ENCODE peak calls at places on chromosomes 16 and 17, in four cellular contexts. E is brain microvascular endothelial cell, G is HCT116, H is stomach. W is an unnamed sample. For H3K36me3, the result is how much of the 10 kb centered on the place peaks cover.

GRCh38 chr16:16828913-16829398 is 450.0 kb downstream of the NPIPA7 start:
- DNase-seq in E (no peak), G (no peak), H (no peak), W (no peak)

GRCh38 chr17:80247561-80247960 is 13.1 kb upstream of the RNF213 start:
- DNase-seq in E (no peak), G (no peak), H (no peak), W (no peak)

GRCh38 chr16:66357523-66357928 is 9.0 kb upstream of the CDH5 start:
- DNase-seq in E (peak), G (peak), H (peak), W (peak)

GRCh38 chr16:64738321-64738960 is 383.4 kb downstream of the CDH11 start:
- DNase-seq in E (peak), G (no peak), H (no peak), W (no peak)

GRCh38 chr17:46193626-46194392 is 580 bp upstream of the KANSL1 start:
- DNase-seq in E (peak), G (peak), H (peak), W (peak)

GRCh38 chr16:31488630-31489564 is 6.0 kb downstream of the SLC5A2 start:
- DNase-seq in E (no peak), G (no peak), H (no peak), W (no peak)

GRCh38 chr17:44788139-44788538 is 29.4 kb downstream of the ADAM11 start:
- DNase-seq in E (no peak), G (no peak), H (no peak), W (no peak)

GRCh38 chr16:88431651-88432050 is 21.4 kb upstream of the ZFPM1 start:
- DNase-seq in E (no peak), G (no peak), H (no peak), W (no peak)

GRCh38 chr17:43732961-43733360 is 25.6 kb downstream of the SOST start:
- DNase-seq in E (peak), G (no peak), H (no peak), W (peak)

GRCh38 chr16:2429771-2430663 is 770 bp downstream of the CCNF start:
- DNase-seq in E (no peak), G (no peak), H (no peak), W (peak)

GRCh38 chr16:54136276-54136625 is 150.3 kb downstream of the IRX3 start:
- DNase-seq in E (peak), G (no peak), H (no peak), W (peak)

GRCh38 chr16:24516900-24517669 is 22.3 kb upstream of the RBBP6 start:
- DNase-seq in E (peak), G (peak), H (peak), W (peak)

GRCh38 chr17:57363998-57364645 is 107.8 kb downstream of the MSI2 start:
- DNase-seq in E (no peak), G (no peak), H (no peak), W (no peak)
- H3K4me3 ChIP-seq in E (no peak), G (no peak), H (no peak), W (no peak)

GRCh38 chr16:18816286-18816685 is 14.9 kb upstream of the ARL6IP1 start:
- DNase-seq in E (no peak), G (no peak), H (no peak), W (no peak)
- H3K36me3 ChIP-seq in E (half or more), G (under half), H (under half), W (half or more)

GRCh38 chr16:81713796-81714195 is 65.3 kb upstream of the PLCG2 start:
- DNase-seq in E (no peak), G (no peak), H (no peak), W (no peak)
- H3K4me3 ChIP-seq in E (no peak), G (no peak), H (no peak), W (no peak)

GRCh38 chr17:57341611-57342010 is 85.3 kb downstream of the MSI2 start:
- DNase-seq in E (no peak), G (no peak), H (no peak), W (no peak)
- H3K36me3 ChIP-seq in E (under half), G (under half), H (under half), W (under half)

DNA sequence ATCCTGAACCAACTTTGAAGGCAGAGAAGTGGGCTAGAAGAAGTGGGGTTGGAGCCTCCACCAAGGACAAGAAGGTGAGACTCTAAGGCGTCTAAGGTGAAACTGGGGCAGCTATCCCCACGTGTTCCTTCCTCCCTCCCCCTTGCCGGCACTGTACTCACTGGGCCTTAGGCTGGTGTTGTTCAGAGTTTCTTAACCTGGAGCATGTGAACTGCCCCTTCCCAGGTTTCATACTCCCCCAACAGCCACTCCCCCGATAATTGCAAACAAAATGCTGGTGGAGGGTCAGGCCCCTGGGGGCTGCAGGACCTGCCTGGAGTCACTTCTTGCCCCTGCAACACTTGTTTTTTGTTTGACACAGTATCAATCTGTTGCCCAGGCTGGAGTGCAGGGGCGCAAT is 7.3 kb upstream of the SOCS3 start:
- DNase-seq in E (no peak), G (no peak), H (no peak), W (no peak)
- H3K4me3 ChIP-seq in E (no peak), G (no peak), H (no peak), W (no peak)

DNA sequence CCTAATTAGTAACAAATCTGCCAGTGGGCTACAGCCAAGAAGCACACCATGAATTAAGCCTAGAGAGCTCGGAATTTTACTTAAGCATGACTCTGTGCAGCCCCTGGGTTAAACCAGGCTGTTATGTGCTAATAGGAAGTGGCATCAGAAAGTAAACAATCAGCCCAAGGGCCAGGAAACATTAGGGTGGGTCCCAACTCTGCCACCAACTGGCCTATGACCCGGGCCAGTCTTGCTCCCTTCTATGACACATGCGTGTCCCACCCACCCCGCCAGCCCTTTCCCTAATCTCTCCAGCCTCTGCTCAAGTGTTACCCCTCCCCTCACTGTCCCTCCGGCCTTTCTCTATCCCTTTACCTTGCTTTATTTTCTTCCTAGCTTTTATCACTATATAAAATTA is 13.7 kb downstream of the TOP3A start:
- DNase-seq in E (no peak), G (no peak), H (peak), W (no peak)
- H3K36me3 ChIP-seq in E (half or more), G (under half), H (half or more), W (under half)

W was measured in MG63.